ENCODE peak calls at places on chromosomes 11 and 22, in nine cellular contexts. One of them, this sample, is unnamed.

GRCh38 chr22:21623402-21623970 is 6.3 kb downstream of the YDJC start:
- DNase-seq in nephron progenitor cell: no peak
- DNase-seq in foreskin fibroblast: no peak
- DNase-seq in astrocyte of the spinal cord: no peak
- DNase-seq in uterus: no peak
- DNase-seq in mesothelial cell of epicardium: no peak
- DNase-seq in SK-N-SH: no peak
- DNase-seq in RWPE1: no peak
- DNase-seq in fibroblast of lung: no peak
- DNase-seq in this sample: no peak

GRCh38 chr22:20211997-20212753 is 55.9 kb downstream of the RTN4R start:
- DNase-seq in astrocyte of the spinal cord: no peak
- DNase-seq in mesothelial cell of epicardium: no peak
- DNase-seq in nephron progenitor cell: no peak
- DNase-seq in foreskin fibroblast: no peak
- DNase-seq in RWPE1: no peak
- DNase-seq in SK-N-SH: peak; percentile 94
- DNase-seq in fibroblast of lung: peak; percentile 37
- DNase-seq in uterus: peak; percentile 39
- DNase-seq in this sample: no peak

GRCh38 chr11:67357831-67358555 is 4.6 kb upstream of the POLD4 start:
- DNase-seq in uterus: no peak
- DNase-seq in nephron progenitor cell: no peak
- DNase-seq in RWPE1: no peak
- DNase-seq in astrocyte of the spinal cord: peak; percentile 45
- DNase-seq in foreskin fibroblast: no peak
- DNase-seq in fibroblast of lung: no peak
- DNase-seq in SK-N-SH: peak; percentile 17
- DNase-seq in mesothelial cell of epicardium: no peak
- DNase-seq in this sample: no peak

GRCh38 chr11:96134622-96135021 is 208.4 kb downstream of the MAML2 start:
- DNase-seq in uterus: no peak
- DNase-seq in mesothelial cell of epicardium: no peak
- DNase-seq in nephron progenitor cell: no peak
- DNase-seq in foreskin fibroblast: no peak
- DNase-seq in astrocyte of the spinal cord: no peak
- DNase-seq in SK-N-SH: no peak
- DNase-seq in RWPE1: no peak
- DNase-seq in fibroblast of lung: peak; percentile 42
- DNase-seq in this sample: no peak

GRCh38 chr22:29470159-29470855 is 9.7 kb upstream of the NEFH start:
- DNase-seq in mesothelial cell of epicardium: peak; percentile 90
- DNase-seq in SK-N-SH: peak; percentile 70
- DNase-seq in astrocyte of the spinal cord: peak; percentile 41
- DNase-seq in uterus: peak; percentile 29
- DNase-seq in RWPE1: peak; percentile 66
- DNase-seq in fibroblast of lung: peak; percentile 50
- DNase-seq in foreskin fibroblast: no peak
- DNase-seq in nephron progenitor cell: peak; percentile 92
- DNase-seq in this sample: peak; percentile 72

GRCh38 chr11:128182844-128183243 is 404.5 kb downstream of the ETS1 start:
- DNase-seq in foreskin fibroblast: no peak
- DNase-seq in nephron progenitor cell: no peak
- DNase-seq in mesothelial cell of epicardium: no peak
- DNase-seq in fibroblast of lung: no peak
- DNase-seq in astrocyte of the spinal cord: no peak
- DNase-seq in RWPE1: no peak
- DNase-seq in uterus: no peak
- DNase-seq in SK-N-SH: no peak
- DNase-seq in this sample: no peak

GRCh38 chr11:117284053-117284452 is 7.1 kb upstream of the BACE1-AS start:
- DNase-seq in foreskin fibroblast: no peak
- DNase-seq in uterus: no peak
- DNase-seq in mesothelial cell of epicardium: no peak
- DNase-seq in fibroblast of lung: no peak
- DNase-seq in SK-N-SH: no peak
- DNase-seq in RWPE1: no peak
- DNase-seq in astrocyte of the spinal cord: no peak
- DNase-seq in nephron progenitor cell: no peak
- DNase-seq in this sample: no peak

GRCh38 chr22:32831571-32831970 is 30.1 kb downstream of the TIMP3 start:
- DNase-seq in foreskin fibroblast: no peak
- DNase-seq in RWPE1: no peak
- DNase-seq in astrocyte of the spinal cord: no peak
- DNase-seq in mesothelial cell of epicardium: no peak
- DNase-seq in SK-N-SH: no peak
- DNase-seq in fibroblast of lung: no peak
- DNase-seq in nephron progenitor cell: no peak
- DNase-seq in uterus: peak; percentile 9
- DNase-seq in this sample: no peak

GRCh38 chr11:64880240-64881001 is 2.0 kb upstream of the EHD1 start:
- DNase-seq in astrocyte of the spinal cord: no peak
- DNase-seq in foreskin fibroblast: no peak
- DNase-seq in fibroblast of lung: no peak
- DNase-seq in mesothelial cell of epicardium: no peak
- DNase-seq in SK-N-SH: no peak
- DNase-seq in nephron progenitor cell: no peak
- DNase-seq in uterus: no peak
- DNase-seq in RWPE1: no peak
- DNase-seq in this sample: no peak

GRCh38 chr22:24500251-24500820 is 5.2 kb downstream of the UPB1 start:
- DNase-seq in mesothelial cell of epicardium: no peak
- DNase-seq in RWPE1: peak; percentile 18
- DNase-seq in SK-N-SH: no peak
- DNase-seq in uterus: no peak
- DNase-seq in astrocyte of the spinal cord: no peak
- DNase-seq in foreskin fibroblast: no peak
- DNase-seq in fibroblast of lung: no peak
- DNase-seq in nephron progenitor cell: no peak
- DNase-seq in this sample: no peak

GRCh38 chr11:62999156-62999555 is 14.4 kb upstream of the SLC22A6 start:
- DNase-seq in nephron progenitor cell: no peak
- DNase-seq in uterus: no peak
- DNase-seq in astrocyte of the spinal cord: no peak
- DNase-seq in RWPE1: no peak
- DNase-seq in foreskin fibroblast: no peak
- DNase-seq in SK-N-SH: no peak
- DNase-seq in mesothelial cell of epicardium: no peak
- DNase-seq in fibroblast of lung: no peak
- DNase-seq in this sample: no peak

GRCh38 chr11:94131363-94132115 is 2.9 kb downstream of the PANX1 start:
- DNase-seq in mesothelial cell of epicardium: no peak
- DNase-seq in astrocyte of the spinal cord: no peak
- DNase-seq in nephron progenitor cell: no peak
- DNase-seq in uterus: peak; percentile 56
- DNase-seq in fibroblast of lung: peak; percentile 66
- DNase-seq in foreskin fibroblast: peak; percentile 50
- DNase-seq in RWPE1: no peak
- DNase-seq in SK-N-SH: peak; percentile 44
- DNase-seq in this sample: no peak

GRCh38 chr11:93216511-93217121 is 18.8 kb upstream of the SLC36A4 start:
- DNase-seq in RWPE1: no peak
- DNase-seq in uterus: no peak
- DNase-seq in fibroblast of lung: no peak
- DNase-seq in SK-N-SH: peak; percentile 27
- DNase-seq in nephron progenitor cell: no peak
- DNase-seq in astrocyte of the spinal cord: no peak
- DNase-seq in mesothelial cell of epicardium: no peak
- DNase-seq in foreskin fibroblast: no peak
- DNase-seq in this sample: no peak

GRCh38 chr11:13552784-13553183 is 57.0 kb upstream of the PTH start:
- DNase-seq in foreskin fibroblast: no peak
- DNase-seq in fibroblast of lung: no peak
- DNase-seq in astrocyte of the spinal cord: no peak
- DNase-seq in SK-N-SH: no peak
- DNase-seq in nephron progenitor cell: no peak
- DNase-seq in RWPE1: no peak
- DNase-seq in mesothelial cell of epicardium: no peak
- DNase-seq in uterus: no peak
- DNase-seq in this sample: no peak

GRCh38 chr22:36904260-36904659 is 9.2 kb upstream of the CSF2RB start:
- DNase-seq in RWPE1: no peak
- DNase-seq in foreskin fibroblast: no peak
- DNase-seq in fibroblast of lung: no peak
- DNase-seq in nephron progenitor cell: no peak
- DNase-seq in SK-N-SH: no peak
- DNase-seq in uterus: no peak
- DNase-seq in mesothelial cell of epicardium: no peak
- DNase-seq in astrocyte of the spinal cord: no peak
- DNase-seq in this sample: no peak

GRCh38 chr11:63851354-63851753 is 12.4 kb downstream of the MARK2 start:
- DNase-seq in uterus: no peak
- DNase-seq in RWPE1: no peak
- DNase-seq in SK-N-SH: no peak
- DNase-seq in foreskin fibroblast: no peak
- DNase-seq in mesothelial cell of epicardium: no peak
- DNase-seq in astrocyte of the spinal cord: no peak
- DNase-seq in fibroblast of lung: no peak
- DNase-seq in nephron progenitor cell: no peak
- DNase-seq in this sample: no peak

GRCh38 chr22:39314251-39314971 is 5.0 kb downstream of the RPL3 start:
- DNase-seq in nephron progenitor cell: no peak
- DNase-seq in fibroblast of lung: no peak
- DNase-seq in foreskin fibroblast: no peak
- DNase-seq in SK-N-SH: no peak
- DNase-seq in astrocyte of the spinal cord: no peak
- DNase-seq in mesothelial cell of epicardium: no peak
- DNase-seq in uterus: no peak
- DNase-seq in RWPE1: no peak
- DNase-seq in this sample: no peak
- TF ChIP-seq CTCF in nephron progenitor cell: no peak
- TF ChIP-seq CTCF in fibroblast of lung: no peak
- TF ChIP-seq CTCF in foreskin fibroblast: no peak
- TF ChIP-seq CTCF in SK-N-SH: peak; percentile 20
- TF ChIP-seq CTCF in astrocyte of the spinal cord: peak; percentile 5
- TF ChIP-seq CTCF in mesothelial cell of epicardium: no peak
- TF ChIP-seq CTCF in uterus: no peak
- TF ChIP-seq CTCF in RWPE1: no peak
- TF ChIP-seq CTCF in this sample: peak; percentile 39

DNA sequence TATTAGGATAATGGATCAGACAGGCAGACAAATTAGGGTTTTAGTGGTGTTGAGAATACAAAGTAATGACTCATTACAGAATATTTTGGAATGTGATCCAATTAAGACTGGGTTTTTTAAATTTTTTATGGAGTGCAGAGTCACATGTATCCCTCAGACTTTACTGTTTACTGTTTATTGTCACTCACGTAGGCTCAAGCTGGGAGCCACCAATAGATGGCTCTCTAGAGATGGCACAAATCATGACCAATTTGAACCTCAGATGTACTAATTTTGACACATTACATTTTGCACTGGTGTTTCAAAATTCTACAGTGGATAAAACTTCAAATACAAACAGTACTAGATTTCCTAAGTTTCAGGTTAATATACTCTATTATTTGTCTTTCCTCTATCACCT is 53.6 kb upstream of the ANO3 start:
- DNase-seq in mesothelial cell of epicardium: no peak
- DNase-seq in RWPE1: no peak
- DNase-seq in SK-N-SH: no peak
- DNase-seq in nephron progenitor cell: no peak
- DNase-seq in fibroblast of lung: no peak
- DNase-seq in foreskin fibroblast: no peak
- DNase-seq in uterus: no peak
- DNase-seq in astrocyte of the spinal cord: no peak
- DNase-seq in this sample: no peak
- TF ChIP-seq CTCF in mesothelial cell of epicardium: no peak
- TF ChIP-seq CTCF in RWPE1: no peak
- TF ChIP-seq CTCF in SK-N-SH: no peak
- TF ChIP-seq CTCF in nephron progenitor cell: no peak
- TF ChIP-seq CTCF in fibroblast of lung: no peak
- TF ChIP-seq CTCF in foreskin fibroblast: no peak
- TF ChIP-seq CTCF in uterus: no peak
- TF ChIP-seq CTCF in astrocyte of the spinal cord: no peak
- TF ChIP-seq CTCF in this sample: no peak

GRCh38 chr11:35617687-35618496 is at the start of gene FJX1:
- DNase-seq in mesothelial cell of epicardium: peak; percentile 75
- DNase-seq in SK-N-SH: peak; percentile 96
- DNase-seq in foreskin fibroblast: peak; percentile 92
- DNase-seq in uterus: peak; percentile 69
- DNase-seq in RWPE1: peak; percentile 90
- DNase-seq in nephron progenitor cell: peak; percentile 77
- DNase-seq in astrocyte of the spinal cord: peak; percentile 93
- DNase-seq in fibroblast of lung: peak; percentile 92
- DNase-seq in this sample: peak; percentile 48

GRCh38 chr11:35617316-35617686 is 959 bp upstream of the FJX1 start:
- DNase-seq in mesothelial cell of epicardium: no peak
- DNase-seq in fibroblast of lung: no peak
- DNase-seq in uterus: no peak
- DNase-seq in astrocyte of the spinal cord: no peak
- DNase-seq in nephron progenitor cell: no peak
- DNase-seq in SK-N-SH: no peak
- DNase-seq in RWPE1: no peak
- DNase-seq in foreskin fibroblast: no peak
- DNase-seq in this sample: no peak

GRCh38 chr11:35619754-35620640 is 1.7 kb downstream of the FJX1 start:
- DNase-seq in RWPE1: peak; percentile 34
- DNase-seq in nephron progenitor cell: peak; percentile 74
- DNase-seq in astrocyte of the spinal cord: peak; percentile 46
- DNase-seq in uterus: no peak
- DNase-seq in foreskin fibroblast: peak; percentile 21
- DNase-seq in SK-N-SH: peak; percentile 77
- DNase-seq in mesothelial cell of epicardium: peak; percentile 61
- DNase-seq in fibroblast of lung: peak; percentile 25
- DNase-seq in this sample: peak; percentile 45

GRCh38 chr11:35619030-35619753 is 932 bp downstream of the FJX1 start:
- DNase-seq in mesothelial cell of epicardium: peak; percentile 62
- DNase-seq in nephron progenitor cell: peak; percentile 57
- DNase-seq in RWPE1: peak; percentile 33
- DNase-seq in astrocyte of the spinal cord: peak; percentile 64
- DNase-seq in uterus: peak; percentile 29
- DNase-seq in foreskin fibroblast: peak; percentile 45
- DNase-seq in fibroblast of lung: peak; percentile 46
- DNase-seq in SK-N-SH: peak; percentile 71
- DNase-seq in this sample: peak; percentile 43

GRCh38 chr11:35618497-35619029 is 303 bp downstream of the FJX1 start:
- DNase-seq in fibroblast of lung: peak; percentile 44
- DNase-seq in uterus: peak; percentile 48
- DNase-seq in mesothelial cell of epicardium: no peak
- DNase-seq in SK-N-SH: peak; percentile 78
- DNase-seq in foreskin fibroblast: peak; percentile 50
- DNase-seq in nephron progenitor cell: no peak
- DNase-seq in RWPE1: peak; percentile 55
- DNase-seq in astrocyte of the spinal cord: no peak
- DNase-seq in this sample: peak; percentile 30
- TF ChIP-seq CTCF in fibroblast of lung: no peak
- TF ChIP-seq CTCF in uterus: peak; percentile 2
- TF ChIP-seq CTCF in mesothelial cell of epicardium: no peak
- TF ChIP-seq CTCF in SK-N-SH: no peak
- TF ChIP-seq CTCF in foreskin fibroblast: no peak
- TF ChIP-seq CTCF in nephron progenitor cell: no peak
- TF ChIP-seq CTCF in RWPE1: no peak
- TF ChIP-seq CTCF in astrocyte of the spinal cord: no peak
- TF ChIP-seq CTCF in this sample: no peak

GRCh38 chr11:10622957-10623787 is 54.7 kb upstream of the LYVE1 start:
- DNase-seq in nephron progenitor cell: no peak
- DNase-seq in RWPE1: no peak
- DNase-seq in fibroblast of lung: no peak
- DNase-seq in foreskin fibroblast: no peak
- DNase-seq in SK-N-SH: no peak
- DNase-seq in mesothelial cell of epicardium: no peak
- DNase-seq in uterus: no peak
- DNase-seq in astrocyte of the spinal cord: no peak
- DNase-seq in this sample: no peak
- TF ChIP-seq CTCF in nephron progenitor cell: no peak
- TF ChIP-seq CTCF in RWPE1: no peak
- TF ChIP-seq CTCF in fibroblast of lung: no peak
- TF ChIP-seq CTCF in foreskin fibroblast: no peak
- TF ChIP-seq CTCF in SK-N-SH: no peak
- TF ChIP-seq CTCF in mesothelial cell of epicardium: no peak
- TF ChIP-seq CTCF in uterus: no peak
- TF ChIP-seq CTCF in astrocyte of the spinal cord: no peak
- TF ChIP-seq CTCF in this sample: no peak

This sample was measured in progenitor cell of endocrine pancreas.